ENCODE peak calls at places on chromosomes 3 and 15, in seven cellular contexts. F is A549; U is fibroblast of the conjunctiva; Z is progenitor cell of endocrine pancreas; P is OCI-LY7; N is occipital lobe; Q is CD8-positive, alpha-beta T cell. E is an unnamed sample.

GRCh38 chr15:95368211-95368610 is 962.3 kb upstream of the NR2F2 start:
- DNase-seq in F (no peak), U (no peak), Z (no peak), P (no peak), N (no peak), Q (no peak), E (no peak)

GRCh38 chr3:80688814-80689213 is 921.0 kb upstream of the ROBO1 start:
- DNase-seq in F (no peak), U (peak), Z (no peak), P (no peak), N (no peak), Q (no peak), E (no peak)

GRCh38 chr3:37112987-37113386 is 61.4 kb downstream of the LRRFIP2 start:
- DNase-seq in F (no peak), U (no peak), Z (no peak), P (no peak), N (no peak), Q (no peak), E (no peak)

GRCh38 chr3:52405601-52406115 is 39.2 kb downstream of the SEMA3G start:
- DNase-seq in F (no peak), U (no peak), Z (no peak), P (no peak), N (no peak), Q (no peak), E (peak)

GRCh38 chr3:159616234-159616825 is 372.3 kb upstream of the IL12A start:
- DNase-seq in F (peak), U (no peak), Z (no peak), P (no peak), N (no peak), Q (no peak), E (no peak)

GRCh38 chr3:134542287-134542686 is 56.4 kb downstream of the CEP63 start:
- DNase-seq in F (no peak), U (no peak), Z (no peak), P (no peak), N (no peak), Q (no peak), E (no peak)

GRCh38 chr3:106215047-106215446 is 346.2 kb upstream of the CBLB start:
- DNase-seq in F (no peak), U (no peak), Z (no peak), P (no peak), N (no peak), Q (no peak), E (no peak)

GRCh38 chr3:67601385-67601784 is 53.0 kb downstream of the SUCLG2 start:
- DNase-seq in F (no peak), U (no peak), Z (no peak), P (no peak), N (no peak), Q (no peak), E (no peak)

GRCh38 chr3:123552095-123552714 is 32.6 kb downstream of the HACD2 start:
- DNase-seq in F (peak), U (no peak), Z (no peak), P (peak), N (no peak), Q (no peak), E (no peak)

GRCh38 chr3:98561727-98562521 is 30.1 kb downstream of the GPR15 start:
- DNase-seq in F (no peak), U (no peak), Z (no peak), P (no peak), N (no peak), Q (no peak), E (no peak)

GRCh38 chr15:50820808-50821382 is 55.4 kb upstream of the SPPL2A start:
- DNase-seq in F (no peak), U (no peak), Z (no peak), P (no peak), N (no peak), Q (no peak), E (no peak)

GRCh38 chr3:46856576-46857471 is 6.4 kb downstream of the MYL3 start:
- DNase-seq in F (no peak), U (no peak), Z (no peak), P (no peak), N (no peak), Q (no peak), E (no peak)

GRCh38 chr3:123864706-123865105 is 19.4 kb downstream of the MYLK start:
- DNase-seq in F (no peak), U (no peak), Z (no peak), P (no peak), N (no peak), Q (no peak), E (no peak)

GRCh38 chr15:88702983-88703382 is 64.2 kb downstream of the ISG20 start:
- DNase-seq in F (no peak), U (no peak), Z (no peak), P (no peak), N (no peak), Q (no peak), E (no peak)

GRCh38 chr15:32775103-32775502 is 57.3 kb downstream of the GREM1 start:
- DNase-seq in F (no peak), U (no peak), Z (no peak), P (no peak), N (no peak), Q (no peak), E (no peak)

GRCh38 chr15:100248236-100248635 is 93.5 kb downstream of the ADAMTS17 start:
- DNase-seq in F (no peak), U (no peak), Z (no peak), P (no peak), N (no peak), Q (no peak), E (no peak)

GRCh38 chr3:96267577-96267976 is 546.8 kb upstream of the EPHA6 start:
- DNase-seq in F (no peak), U (no peak), Z (no peak), P (no peak), N (no peak), Q (no peak), E (no peak)

GRCh38 chr3:20043398-20043797 is 3.2 kb downstream of the KAT2B start:
- DNase-seq in F (no peak), U (no peak), Z (no peak), P (peak), N (peak), Q (peak), E (no peak)

GRCh38 chr15:77742127-77742526 is 109.4 kb upstream of the LINGO1 start:
- DNase-seq in F (no peak), U (no peak), Z (no peak), P (no peak), N (no peak), Q (no peak), E (no peak)

GRCh38 chr3:154886437-154886836 is 193.7 kb upstream of the MME start:
- DNase-seq in F (no peak), U (peak), Z (no peak), P (no peak), N (no peak), Q (no peak), E (no peak)

GRCh38 chr3:152321321-152321720 is 52.6 kb downstream of the MBNL1 start:
- DNase-seq in F (no peak), U (no peak), Z (no peak), P (no peak), N (no peak), Q (no peak), E (no peak)

GRCh38 chr3:42118762-42119361 is 27.7 kb downstream of the TRAK1 start:
- DNase-seq in F (peak), U (no peak), Z (no peak), P (peak), N (no peak), Q (no peak), E (peak)

GRCh38 chr3:138824114-138824506 is 10.6 kb downstream of the PIK3CB start:
- DNase-seq in F (no peak), U (no peak), Z (no peak), P (no peak), N (no peak), Q (no peak), E (no peak)

GRCh38 chr3:10956531-10956930 is 36.0 kb upstream of the SLC6A1 start:
- DNase-seq in F (no peak), U (no peak), Z (no peak), P (no peak), N (no peak), Q (no peak), E (no peak)

GRCh38 chr3:66195347-66195783 is 25.4 kb upstream of the SLC25A26 start:
- DNase-seq in F (no peak), U (peak), Z (peak), P (no peak), N (peak), Q (no peak), E (peak)

GRCh38 chr15:68401496-68402431 is 30.2 kb downstream of the ITGA11 start:
- DNase-seq in F (no peak), U (no peak), Z (no peak), P (no peak), N (no peak), Q (no peak), E (no peak)

E was measured in 8988T.